ENCODE peak calls at places on chromosomes 1 and 21, in five cellular contexts. One of them, this sample, is unnamed.

GRCh38 chr1:21126324-21126723 is 50.4 kb downstream of the EIF4G3 start:
- DNase-seq in lower lobe of right lung: no peak
- DNase-seq in choroid plexus epithelial cell: no peak
- DNase-seq in ascending aorta: no peak
- DNase-seq in BJ: no peak
- DNase-seq in this sample: no peak

GRCh38 chr21:37644666-37645065 is 271.6 kb downstream of the KCNJ6 start:
- DNase-seq in lower lobe of right lung: no peak
- DNase-seq in choroid plexus epithelial cell: no peak
- DNase-seq in ascending aorta: no peak
- DNase-seq in BJ: no peak
- DNase-seq in this sample: no peak

GRCh38 chr1:4702927-4703326 is 48.5 kb downstream of the AJAP1 start:
- DNase-seq in lower lobe of right lung: no peak
- DNase-seq in choroid plexus epithelial cell: no peak
- DNase-seq in ascending aorta: no peak
- DNase-seq in BJ: peak
- DNase-seq in this sample: peak

GRCh38 chr1:31674626-31675025 is 29.2 kb downstream of the COL16A1 start:
- DNase-seq in lower lobe of right lung: no peak
- DNase-seq in choroid plexus epithelial cell: no peak
- DNase-seq in ascending aorta: no peak
- DNase-seq in BJ: no peak
- DNase-seq in this sample: no peak

GRCh38 chr1:68384321-68384813 is 65.4 kb downstream of the RPE65 start:
- DNase-seq in lower lobe of right lung: no peak
- DNase-seq in choroid plexus epithelial cell: peak
- DNase-seq in ascending aorta: peak
- DNase-seq in BJ: peak
- DNase-seq in this sample: peak

GRCh38 chr1:84037758-84038611 is 39.1 kb upstream of the TTLL7 start:
- DNase-seq in lower lobe of right lung: no peak
- DNase-seq in choroid plexus epithelial cell: no peak
- DNase-seq in ascending aorta: no peak
- DNase-seq in BJ: no peak
- DNase-seq in this sample: no peak

GRCh38 chr1:183877321-183877720 is 72.4 kb downstream of the RGL1 start:
- DNase-seq in lower lobe of right lung: peak
- DNase-seq in choroid plexus epithelial cell: peak
- DNase-seq in ascending aorta: peak
- DNase-seq in BJ: no peak
- DNase-seq in this sample: no peak

GRCh38 chr1:164651378-164651951 is 92.5 kb downstream of the PBX1 start:
- DNase-seq in lower lobe of right lung: no peak
- DNase-seq in choroid plexus epithelial cell: peak
- DNase-seq in ascending aorta: no peak
- DNase-seq in BJ: no peak
- DNase-seq in this sample: no peak

GRCh38 chr1:113021430-113022085 is 51.4 kb upstream of the LRIG2 start:
- DNase-seq in lower lobe of right lung: no peak
- DNase-seq in choroid plexus epithelial cell: peak
- DNase-seq in ascending aorta: no peak
- DNase-seq in BJ: peak
- DNase-seq in this sample: no peak

GRCh38 chr1:214842856-214843255 is 239.7 kb upstream of the KCNK2 start:
- DNase-seq in lower lobe of right lung: no peak
- DNase-seq in choroid plexus epithelial cell: no peak
- DNase-seq in ascending aorta: no peak
- DNase-seq in BJ: no peak
- DNase-seq in this sample: no peak

GRCh38 chr1:209600541-209600940 is 17.0 kb downstream of the CAMK1G start:
- DNase-seq in lower lobe of right lung: no peak
- DNase-seq in choroid plexus epithelial cell: no peak
- DNase-seq in ascending aorta: no peak
- DNase-seq in BJ: no peak
- DNase-seq in this sample: no peak

GRCh38 chr21:42567861-42568260 is 54.2 kb downstream of the SLC37A1 start:
- DNase-seq in lower lobe of right lung: peak
- DNase-seq in choroid plexus epithelial cell: no peak
- DNase-seq in ascending aorta: no peak
- DNase-seq in BJ: no peak
- DNase-seq in this sample: no peak

GRCh38 chr21:29299046-29299905 is 554 bp downstream of the BACH1 start:
- DNase-seq in lower lobe of right lung: peak
- DNase-seq in choroid plexus epithelial cell: peak
- DNase-seq in ascending aorta: peak
- DNase-seq in BJ: no peak
- DNase-seq in this sample: no peak

GRCh38 chr1:204659061-204659460 is 26.5 kb downstream of the LRRN2 start:
- DNase-seq in lower lobe of right lung: no peak
- DNase-seq in choroid plexus epithelial cell: no peak
- DNase-seq in ascending aorta: no peak
- DNase-seq in BJ: no peak
- DNase-seq in this sample: no peak

GRCh38 chr1:57474097-57474750 is 50.4 kb upstream of the DAB1 start:
- DNase-seq in lower lobe of right lung: no peak
- DNase-seq in choroid plexus epithelial cell: peak
- DNase-seq in ascending aorta: no peak
- DNase-seq in BJ: no peak
- DNase-seq in this sample: no peak

GRCh38 chr1:101847608-101848007 is 149.1 kb downstream of the OLFM3 start:
- DNase-seq in lower lobe of right lung: no peak
- DNase-seq in choroid plexus epithelial cell: no peak
- DNase-seq in ascending aorta: no peak
- DNase-seq in BJ: no peak
- DNase-seq in this sample: no peak

GRCh38 chr1:156623946-156624813 is 5.0 kb downstream of the HAPLN2 start:
- DNase-seq in lower lobe of right lung: peak
- DNase-seq in choroid plexus epithelial cell: peak
- DNase-seq in ascending aorta: peak
- DNase-seq in BJ: no peak
- DNase-seq in this sample: no peak

GRCh38 chr1:117615474-117615873 is 9.6 kb downstream of the TENT5C start:
- DNase-seq in lower lobe of right lung: no peak
- DNase-seq in choroid plexus epithelial cell: no peak
- DNase-seq in ascending aorta: peak
- DNase-seq in BJ: no peak
- DNase-seq in this sample: no peak

GRCh38 chr1:166017395-166017794 is 149.4 kb downstream of the FAM78B start:
- DNase-seq in lower lobe of right lung: no peak
- DNase-seq in choroid plexus epithelial cell: no peak
- DNase-seq in ascending aorta: no peak
- DNase-seq in BJ: no peak
- DNase-seq in this sample: no peak

GRCh38 chr1:97050501-97050900 is 328.9 kb downstream of the PTBP2 start:
- DNase-seq in lower lobe of right lung: no peak
- DNase-seq in choroid plexus epithelial cell: peak
- DNase-seq in ascending aorta: no peak
- DNase-seq in BJ: no peak
- DNase-seq in this sample: no peak

GRCh38 chr1:207871117-207871649 is 39.7 kb downstream of the CD34 start:
- DNase-seq in lower lobe of right lung: no peak
- DNase-seq in choroid plexus epithelial cell: no peak
- DNase-seq in ascending aorta: no peak
- DNase-seq in BJ: no peak
- DNase-seq in this sample: no peak

GRCh38 chr21:15560383-15561056 is 169.3 kb upstream of the USP25 start:
- DNase-seq in lower lobe of right lung: no peak
- DNase-seq in choroid plexus epithelial cell: peak
- DNase-seq in ascending aorta: no peak
- DNase-seq in BJ: no peak
- DNase-seq in this sample: no peak

GRCh38 chr1:15965228-15965767 is 10.6 kb downstream of the ZBTB17 start:
- DNase-seq in lower lobe of right lung: no peak
- DNase-seq in choroid plexus epithelial cell: peak
- DNase-seq in ascending aorta: peak
- DNase-seq in BJ: no peak
- DNase-seq in this sample: no peak

GRCh38 chr1:76068542-76068941 is 6.0 kb upstream of the ST6GALNAC3 start:
- DNase-seq in lower lobe of right lung: no peak
- DNase-seq in choroid plexus epithelial cell: peak
- DNase-seq in ascending aorta: no peak
- DNase-seq in BJ: no peak
- DNase-seq in this sample: no peak

GRCh38 chr21:40466893-40467483 is 380.0 kb downstream of the DSCAM start:
- DNase-seq in lower lobe of right lung: no peak
- DNase-seq in choroid plexus epithelial cell: peak
- DNase-seq in ascending aorta: no peak
- DNase-seq in BJ: no peak
- DNase-seq in this sample: no peak

GRCh38 chr1:241408170-241408569 is 51.2 kb upstream of the RGS7 start:
- DNase-seq in lower lobe of right lung: no peak
- DNase-seq in choroid plexus epithelial cell: peak
- DNase-seq in ascending aorta: no peak
- DNase-seq in BJ: no peak
- DNase-seq in this sample: no peak

GRCh38 chr1:245858683-245859509 is 648.2 kb downstream of the SMYD3 start:
- DNase-seq in lower lobe of right lung: no peak
- DNase-seq in choroid plexus epithelial cell: peak
- DNase-seq in ascending aorta: no peak
- DNase-seq in BJ: no peak
- DNase-seq in this sample: no peak

GRCh38 chr1:156941675-156942074 is 21.2 kb downstream of the LRRC71 start:
- DNase-seq in lower lobe of right lung: no peak
- DNase-seq in choroid plexus epithelial cell: no peak
- DNase-seq in ascending aorta: no peak
- DNase-seq in BJ: no peak
- DNase-seq in this sample: no peak

GRCh38 chr1:26574018-26574417 is 44.5 kb downstream of the RPS6KA1 start:
- DNase-seq in lower lobe of right lung: no peak
- DNase-seq in choroid plexus epithelial cell: no peak
- DNase-seq in ascending aorta: no peak
- DNase-seq in BJ: no peak
- DNase-seq in this sample: no peak

GRCh38 chr1:94117250-94117851 is 3.6 kb downstream of the ABCA4 start:
- DNase-seq in lower lobe of right lung: no peak
- DNase-seq in choroid plexus epithelial cell: no peak
- DNase-seq in ascending aorta: peak
- DNase-seq in BJ: no peak
- DNase-seq in this sample: no peak

GRCh38 chr1:2459757-2460156 is 16.3 kb upstream of the PLCH2 start:
- DNase-seq in lower lobe of right lung: no peak
- DNase-seq in choroid plexus epithelial cell: peak
- DNase-seq in ascending aorta: no peak
- DNase-seq in BJ: no peak
- DNase-seq in this sample: no peak
- TF ChIP-seq CTCF in lower lobe of right lung: peak
- TF ChIP-seq CTCF in choroid plexus epithelial cell: peak
- TF ChIP-seq CTCF in ascending aorta: no peak
- TF ChIP-seq CTCF in BJ: peak
- TF ChIP-seq CTCF in this sample: no peak

GRCh38 chr1:1599030-1599916 is 662 bp downstream of the FNDC10 start:
- DNase-seq in lower lobe of right lung: peak
- DNase-seq in choroid plexus epithelial cell: no peak
- DNase-seq in ascending aorta: no peak
- DNase-seq in BJ: no peak
- DNase-seq in this sample: no peak
- TF ChIP-seq CTCF in lower lobe of right lung: peak
- TF ChIP-seq CTCF in choroid plexus epithelial cell: peak
- TF ChIP-seq CTCF in ascending aorta: no peak
- TF ChIP-seq CTCF in BJ: no peak
- TF ChIP-seq CTCF in this sample: no peak

GRCh38 chr1:33255347-33256311 is 663 bp upstream of the ZNF362 start:
- DNase-seq in lower lobe of right lung: peak
- DNase-seq in choroid plexus epithelial cell: peak
- DNase-seq in ascending aorta: peak
- DNase-seq in BJ: no peak
- DNase-seq in this sample: no peak
- TF ChIP-seq CTCF in lower lobe of right lung: no peak
- TF ChIP-seq CTCF in choroid plexus epithelial cell: no peak
- TF ChIP-seq CTCF in ascending aorta: no peak
- TF ChIP-seq CTCF in BJ: no peak
- TF ChIP-seq CTCF in this sample: no peak

DNA sequence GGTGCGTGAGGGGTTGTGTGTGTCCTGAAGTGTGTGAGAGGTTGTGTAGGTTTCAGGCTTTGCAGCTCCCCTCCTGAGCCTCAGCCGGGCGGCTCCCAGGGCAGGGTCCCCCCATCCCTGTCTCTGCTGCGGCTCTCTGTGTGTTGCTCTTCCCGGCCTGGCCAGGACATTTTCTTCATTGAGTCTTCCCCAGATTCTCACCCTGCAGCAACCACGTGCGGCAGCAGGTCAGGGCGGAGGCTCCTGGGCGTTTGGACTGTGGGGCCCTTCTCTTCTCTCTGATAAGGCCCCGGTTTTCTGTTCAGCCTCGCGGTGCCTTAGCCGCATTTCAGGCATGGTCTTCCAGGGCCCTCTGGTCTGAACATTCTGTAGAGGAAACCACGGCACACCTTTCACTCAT is 1.8 kb upstream of the TCP10L start:
- DNase-seq in lower lobe of right lung: no peak
- DNase-seq in choroid plexus epithelial cell: no peak
- DNase-seq in ascending aorta: no peak
- DNase-seq in BJ: no peak
- DNase-seq in this sample: no peak
- TF ChIP-seq CTCF in lower lobe of right lung: no peak
- TF ChIP-seq CTCF in choroid plexus epithelial cell: no peak
- TF ChIP-seq CTCF in ascending aorta: no peak
- TF ChIP-seq CTCF in BJ: no peak
- TF ChIP-seq CTCF in this sample: no peak

DNA sequence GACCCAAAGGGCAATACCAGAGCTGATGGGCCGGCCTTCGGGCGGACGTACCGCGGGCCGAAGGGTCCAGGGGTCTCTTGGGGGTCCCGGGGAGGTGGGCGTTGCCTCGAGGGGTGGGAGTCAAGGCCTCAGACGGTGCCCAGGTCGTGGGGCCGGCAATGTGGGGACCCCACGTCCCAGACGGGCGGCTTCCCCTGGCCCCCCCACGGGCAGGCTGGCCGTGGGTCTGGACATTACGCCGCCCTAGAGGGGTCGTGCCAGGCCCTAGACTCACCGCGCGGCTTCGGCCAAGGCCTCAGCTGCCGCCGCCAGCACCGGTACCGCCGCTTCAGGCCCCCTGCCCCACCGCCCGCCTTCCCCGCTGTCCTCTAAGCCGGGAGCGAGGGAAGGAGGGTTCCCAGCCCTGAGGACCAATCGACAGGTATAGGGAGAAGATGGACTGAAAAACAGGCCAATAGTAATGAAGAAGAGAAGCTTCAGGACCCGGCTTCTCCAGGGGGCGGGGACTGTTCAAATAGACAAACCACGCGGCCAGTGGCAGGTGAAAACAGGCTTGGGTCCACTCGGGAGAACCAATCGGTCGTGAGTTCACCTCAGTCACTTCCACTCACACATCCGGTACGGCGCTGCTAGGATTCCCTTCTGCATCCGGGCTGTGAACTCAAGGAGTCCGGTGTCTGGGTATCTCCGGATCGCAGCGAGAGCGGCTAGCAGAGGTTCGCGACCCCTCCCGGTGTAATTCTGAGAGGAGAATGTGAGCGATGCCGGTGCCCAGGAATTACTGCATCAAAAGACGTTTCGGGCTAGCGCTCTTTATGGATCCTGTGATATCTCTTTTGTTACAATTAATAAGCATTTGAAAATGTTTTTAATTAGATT is at the start of gene MTOR:
- DNase-seq in lower lobe of right lung: peak
- DNase-seq in choroid plexus epithelial cell: peak
- DNase-seq in ascending aorta: peak
- DNase-seq in BJ: peak
- DNase-seq in this sample: peak
- TF ChIP-seq CTCF in lower lobe of right lung: peak
- TF ChIP-seq CTCF in choroid plexus epithelial cell: peak
- TF ChIP-seq CTCF in ascending aorta: no peak
- TF ChIP-seq CTCF in BJ: peak
- TF ChIP-seq CTCF in this sample: no peak